ENCODE peak calls at places on chromosomes 5 and 9, in ten cellular contexts. V, G, O, L, T, K, J, F, D and Z are unnamed samples.

GRCh38 chr5:135059000-135059923 is 25.2 kb upstream of the PITX1 start:
- DNase-seq in V (no peak), G (no peak), O (no peak), L (no peak), T (no peak), K (no peak), J (no peak), F (no peak), D (no peak), Z (no peak)

GRCh38 chr9:5890641-5891040 is at the start of gene MLANA:
- DNase-seq in V (no peak), G (no peak), O (no peak), L (no peak), T (no peak), K (no peak), J (no peak), F (no peak), D (no peak), Z (no peak)

GRCh38 chr5:73534001-73534547 is 31.4 kb downstream of the ANKRA2 start:
- DNase-seq in V (no peak), G (no peak), O (no peak), L (no peak), T (no peak), K (no peak), J (no peak), F (no peak), D (no peak), Z (no peak)

GRCh38 chr5:1479066-1479465 is 33.8 kb upstream of the SLC6A3 start:
- DNase-seq in V (no peak), G (peak; percentile 14), O (no peak), L (no peak), T (no peak), K (no peak), J (no peak), F (no peak), D (no peak), Z (no peak)

GRCh38 chr5:96079962-96080361 is 118.3 kb upstream of the ELL2 start:
- DNase-seq in V (no peak), G (no peak), O (no peak), L (no peak), T (no peak), K (no peak), J (no peak), F (no peak), D (no peak), Z (no peak)

GRCh38 chr9:29691758-29692407 is 2118.6 kb upstream of the C9orf72 start:
- DNase-seq in V (peak; percentile 88), G (no peak), O (no peak), L (peak; percentile 65), T (peak; percentile 15), K (peak; percentile 89), J (no peak), F (no peak), D (no peak), Z (no peak)

GRCh38 chr9:79623799-79624721 is 52.3 kb downstream of the TLE4 start:
- DNase-seq in V (no peak), G (peak; percentile 37), O (peak; percentile 43), L (no peak), T (no peak), K (peak; percentile 94), J (peak; percentile 38), F (no peak), D (peak; percentile 49), Z (no peak)

GRCh38 chr5:176817864-176818377 is 7.6 kb downstream of the UNC5A start:
- DNase-seq in V (peak; percentile 91), G (no peak), O (no peak), L (peak; percentile 40), T (peak; percentile 82), K (peak; percentile 47), J (no peak), F (no peak), D (no peak), Z (no peak)

GRCh38 chr9:121990600-121991304 is 102.4 kb downstream of the TTLL11 start:
- DNase-seq in V (no peak), G (no peak), O (no peak), L (no peak), T (no peak), K (no peak), J (no peak), F (no peak), D (no peak), Z (no peak)

GRCh38 chr5:154010660-154011059 is 28.1 kb downstream of the FAM114A2 start:
- DNase-seq in V (no peak), G (no peak), O (no peak), L (no peak), T (no peak), K (no peak), J (no peak), F (no peak), D (no peak), Z (no peak)

GRCh38 chr5:6719896-6720560 is 6.8 kb downstream of the TENT4A start:
- DNase-seq in V (no peak), G (no peak), O (no peak), L (no peak), T (no peak), K (no peak), J (no peak), F (no peak), D (no peak), Z (no peak)

GRCh38 chr5:129377504-129377903 is 82.6 kb upstream of the ADAMTS19 start:
- DNase-seq in V (no peak), G (no peak), O (no peak), L (no peak), T (no peak), K (no peak), J (peak; percentile 54), F (no peak), D (no peak), Z (no peak)

GRCh38 chr9:100700689-100701318 is 122.9 kb downstream of the CAVIN4 start:
- DNase-seq in V (peak; percentile 75), G (no peak), O (no peak), L (peak; percentile 39), T (peak; percentile 20), K (peak; percentile 50), J (no peak), F (no peak), D (no peak), Z (no peak)

DNA sequence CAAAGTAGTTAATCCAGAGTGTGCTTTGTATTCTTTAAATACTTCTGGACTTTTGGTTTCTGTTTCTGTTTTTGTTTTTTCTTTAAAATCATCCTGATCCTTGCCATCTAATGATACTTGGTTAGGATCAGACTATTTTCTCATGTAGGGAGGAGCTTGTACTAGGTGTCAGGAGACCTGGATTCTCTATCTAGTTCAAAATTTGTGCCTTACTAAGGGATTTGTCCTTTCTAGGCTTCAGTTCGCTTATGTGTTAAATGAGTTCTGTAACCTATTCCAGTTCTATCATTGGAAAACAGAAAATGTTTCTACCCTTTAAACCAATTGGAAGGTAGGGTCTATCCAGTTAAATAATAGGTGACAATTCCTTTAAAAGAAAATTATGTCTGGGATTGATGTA is 3.3 kb upstream of the MEF2C start:
- DNase-seq in V (no peak), G (no peak), O (no peak), L (no peak), T (no peak), K (no peak), J (no peak), F (no peak), D (no peak), Z (no peak)
- H3K27me3 ChIP-seq in V (peaks cover 94% of the 10 kb centered on the region), G (peaks cover 15% of the 10 kb centered on the region), O (no peaks in the 10 kb centered on the region), L (peaks cover 86% of the 10 kb centered on the region), T (peaks cover 17% of the 10 kb centered on the region), K (peaks cover 19% of the 10 kb centered on the region), J (no peaks in the 10 kb centered on the region), F (no peaks in the 10 kb centered on the region), D (no peaks in the 10 kb centered on the region), Z (no peaks in the 10 kb centered on the region)

GRCh38 chr9:112120471-112120925 is 54.6 kb downstream of the SUSD1 start:
- DNase-seq in V (no peak), G (no peak), O (no peak), L (no peak), T (no peak), K (peak; percentile 53), J (no peak), F (no peak), D (no peak), Z (no peak)
- H3K4me1 ChIP-seq in V (no peaks in the 10 kb centered on the region), G (peaks cover 6% of the 10 kb centered on the region), O (no peaks in the 10 kb centered on the region), L (no peaks in the 10 kb centered on the region), T (peaks cover 5% of the 10 kb centered on the region), K (peaks cover 5% of the 10 kb centered on the region), J (no peaks in the 10 kb centered on the region), F (no peaks in the 10 kb centered on the region), D (no peaks in the 10 kb centered on the region), Z (no peaks in the 10 kb centered on the region)

DNA sequence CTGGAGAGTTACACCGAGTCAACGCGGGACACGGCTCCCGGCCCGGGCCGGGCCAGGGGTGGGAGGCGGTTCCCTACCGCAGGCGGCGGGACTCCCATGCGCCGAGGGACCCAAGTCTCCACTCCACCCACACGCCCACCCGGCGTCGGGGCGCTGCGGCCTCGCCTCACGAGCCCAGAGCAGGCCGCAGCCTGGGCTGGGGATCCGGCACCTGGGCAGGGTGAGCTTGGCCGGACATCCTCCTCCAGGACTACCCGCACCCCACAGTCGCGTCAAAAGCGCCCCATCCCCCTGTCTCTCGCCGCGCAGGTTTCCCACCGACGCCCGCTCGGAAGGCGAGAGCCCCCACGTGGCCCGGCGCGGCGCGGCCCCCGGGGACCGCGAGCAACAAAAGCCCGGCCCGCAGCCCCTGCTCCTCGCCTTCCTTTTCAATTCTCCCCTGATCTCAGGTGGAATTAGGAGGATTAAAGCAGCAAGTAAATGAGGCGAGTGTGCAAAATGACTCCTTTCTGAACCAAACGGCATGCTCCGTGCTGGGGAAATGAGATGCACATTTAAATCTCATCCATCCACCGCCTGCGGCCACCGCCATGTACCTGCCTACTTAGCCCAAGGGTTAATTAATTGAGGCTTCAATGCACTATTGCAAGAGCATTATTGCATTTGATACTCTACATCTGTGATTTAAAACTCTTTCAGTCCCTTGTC is 196.6 kb upstream of the TBCA start:
- DNase-seq in V (peak; percentile 72), G (no peak), O (no peak), L (no peak), T (no peak), K (no peak), J (no peak), F (no peak), D (no peak), Z (no peak)
- H3K27me3 ChIP-seq in V (peaks cover 70% of the 10 kb centered on the region), G (peaks cover 88% of the 10 kb centered on the region), O (peaks cover 1% of the 10 kb centered on the region), L (peaks cover 72% of the 10 kb centered on the region), T (peaks cover 91% of the 10 kb centered on the region), K (peaks cover 97% of the 10 kb centered on the region), J (peaks cover 79% of the 10 kb centered on the region), F (no peaks in the 10 kb centered on the region), D (peaks cover 79% of the 10 kb centered on the region), Z (peaks cover 29% of the 10 kb centered on the region)

DNA sequence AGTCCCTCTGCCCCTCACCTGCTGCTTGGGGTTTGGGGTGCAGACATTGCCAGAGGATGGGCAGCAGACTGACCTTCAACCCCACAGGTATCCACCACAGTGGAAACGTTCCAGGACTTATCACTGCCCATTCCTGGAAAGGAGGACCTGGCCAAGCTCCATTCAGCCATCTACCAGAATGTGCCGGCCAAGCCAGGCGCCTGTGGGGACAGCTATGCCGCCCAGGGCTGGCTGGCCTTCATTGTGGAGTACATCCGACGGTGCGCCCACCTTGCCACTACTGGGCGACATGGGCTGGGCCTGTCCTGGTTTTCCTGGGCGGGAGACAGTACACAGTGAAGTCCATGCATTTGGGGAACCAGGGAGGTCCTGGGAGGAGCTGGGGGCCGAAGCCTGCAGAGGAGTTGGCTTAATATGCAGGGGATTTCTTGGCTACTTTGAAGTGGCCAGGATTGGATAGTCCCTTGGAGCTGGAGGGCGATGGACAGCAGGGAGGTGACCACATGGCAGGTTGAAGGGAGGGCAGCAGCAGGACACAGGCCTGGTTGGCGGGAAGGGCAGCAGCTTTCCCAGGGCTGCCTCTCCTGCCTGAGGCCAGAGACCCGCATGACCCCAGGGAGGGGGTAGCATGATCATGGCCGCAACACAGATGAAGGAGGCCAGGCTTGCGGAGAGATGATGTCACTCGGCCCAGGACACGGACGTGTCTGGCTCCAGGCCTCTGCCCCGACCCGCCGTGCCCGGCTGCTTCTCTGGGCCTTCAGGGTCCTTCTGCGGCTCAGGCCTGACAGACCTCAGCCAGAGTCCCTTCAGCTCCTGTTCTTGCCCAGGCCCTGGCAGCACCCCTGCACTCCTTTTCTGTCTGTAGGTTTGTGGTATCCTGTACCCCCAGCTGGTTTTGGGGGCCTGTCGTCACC is 34.6 kb downstream of the USP20 start:
- DNase-seq in V (no peak), G (no peak), O (no peak), L (no peak), T (no peak), K (no peak), J (no peak), F (no peak), D (no peak), Z (no peak)
- H3K4me1 ChIP-seq in V (no peaks in the 10 kb centered on the region), G (peaks cover 10% of the 10 kb centered on the region), O (no peaks in the 10 kb centered on the region), L (peaks cover 6% of the 10 kb centered on the region), T (peaks cover 2% of the 10 kb centered on the region), K (peaks cover 4% of the 10 kb centered on the region), J (no peaks in the 10 kb centered on the region), F (no peaks in the 10 kb centered on the region), D (no peaks in the 10 kb centered on the region), Z (no peaks in the 10 kb centered on the region)